ENCODE peak calls at places on chromosomes 2 and 18, in ten cellular contexts. S is H9, T is left lung, Q is pancreas, B is IMR-90, U is small intestine, X is breast epithelium, D is AG04450, L is lower lobe of right lung, E is brain microvascular endothelial cell. R is an unnamed sample. For H3K27me3, the result is how much of the 10 kb centered on the place peaks cover.

GRCh38 chr2:180184506-180184905 is 177.4 kb upstream of the CWC22 start:
- DNase-seq in B (peak), E (peak), U (no peak), T (no peak), L (no peak), D (no peak), X (no peak), S (no peak), Q (no peak), R (no peak)

GRCh38 chr2:9693646-9694045 is 62.8 kb upstream of the YWHAQ start:
- DNase-seq in D (no peak), L (no peak), B (no peak), X (no peak), E (no peak), S (no peak), T (no peak), Q (no peak), U (no peak), R (no peak)

GRCh38 chr2:85183481-85183880 is 50.3 kb downstream of the TCF7L1 start:
- DNase-seq in L (no peak), D (peak), B (peak), S (no peak), T (no peak), U (no peak), Q (no peak), X (no peak), E (no peak), R (no peak)

GRCh38 chr18:24027156-24027555 is 12.6 kb downstream of the TTC39C start:
- DNase-seq in T (peak), L (no peak), S (no peak), D (peak), E (peak), U (no peak), X (peak), Q (no peak), B (peak), R (no peak)

GRCh38 chr2:207905546-207905945 is 119.8 kb downstream of the PLEKHM3 start:
- DNase-seq in U (peak), X (no peak), Q (no peak), D (no peak), L (no peak), E (no peak), B (no peak), T (no peak), S (no peak), R (no peak)

GRCh38 chr18:48879008-48879431 is 71.7 kb downstream of the SMAD7 start:
- DNase-seq in U (no peak), L (peak), S (peak), E (no peak), B (no peak), Q (peak), X (no peak), D (no peak), T (no peak), R (no peak)

GRCh38 chr2:1739961-1740713 is 4.2 kb downstream of the PXDN start:
- DNase-seq in T (no peak), L (peak), B (peak), Q (no peak), X (no peak), S (no peak), E (peak), D (no peak), U (no peak), R (no peak)

GRCh38 chr2:187853413-187853812 is 299.2 kb upstream of the TFPI start:
- DNase-seq in X (no peak), D (no peak), U (no peak), T (no peak), L (no peak), B (no peak), S (no peak), E (no peak), Q (no peak), R (no peak)

DNA sequence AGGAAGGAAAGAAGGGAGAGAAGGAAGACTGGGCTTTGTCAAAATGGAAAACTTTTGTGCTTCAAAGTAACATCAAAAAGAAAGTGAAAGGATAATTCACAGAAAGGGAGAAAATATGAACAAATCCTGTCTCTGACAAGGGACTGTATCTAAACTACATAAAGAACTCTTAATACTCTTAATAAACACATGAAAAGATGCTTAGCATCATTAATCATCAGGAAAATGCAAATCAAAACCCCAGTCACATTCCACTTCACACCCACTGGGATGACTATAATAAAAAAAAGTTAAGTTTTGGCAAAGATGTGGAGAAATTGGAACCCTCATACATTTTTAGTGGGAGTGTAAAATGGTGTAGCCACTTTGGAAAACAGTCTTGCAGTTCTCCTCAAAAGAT is 11.8 kb upstream of the ZFP36L2 start:
- DNase-seq in U (no peak), L (no peak), S (no peak), T (no peak), X (no peak), Q (no peak), D (no peak), E (no peak), B (peak), R (no peak)
- H3K27ac ChIP-seq in U (no peak), L (peak), S (no peak), T (peak), X (no peak), Q (no peak), D (no peak), E (no peak), B (no peak), R (no peak)

GRCh38 chr18:74456409-74457042 is 582 bp downstream of the DIPK1C start:
- DNase-seq in L (no peak), D (no peak), S (no peak), T (no peak), Q (no peak), U (no peak), E (no peak), B (no peak), X (no peak), R (peak)
- H3K27me3 ChIP-seq in L (half or more), D (half or more), S (under half), T (half or more), Q (under half), U (under half), E (under half), B (half or more), X (under half), R (under half)

DNA sequence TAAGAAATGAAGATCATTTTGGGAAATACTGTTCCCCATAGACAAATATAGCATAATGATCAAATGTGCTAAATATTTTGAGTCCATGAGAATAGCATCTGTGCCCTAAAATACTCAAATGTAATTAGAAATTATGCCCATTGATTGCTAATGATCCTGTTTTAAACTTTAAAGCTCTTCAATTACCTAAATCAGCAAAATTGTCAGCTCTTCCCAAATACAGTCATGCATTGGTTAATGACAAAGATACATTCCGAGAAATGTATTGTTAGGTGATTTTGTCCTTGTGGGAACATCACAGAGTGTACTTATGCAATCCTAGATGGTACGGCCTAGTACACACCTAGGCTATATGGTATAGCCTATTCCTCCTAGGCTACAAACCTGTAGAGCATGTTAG is 89.7 kb downstream of the NEB start:
- DNase-seq in S (no peak), T (no peak), D (no peak), Q (no peak), L (no peak), U (no peak), X (no peak), E (no peak), B (no peak), R (no peak)
- H3K27ac ChIP-seq in S (no peak), T (no peak), D (no peak), Q (no peak), L (no peak), U (no peak), X (no peak), E (no peak), B (no peak), R (no peak)

GRCh38 chr2:136115183-136115751 is 2.7 kb downstream of the CXCR4 start:
- DNase-seq in Q (no peak), D (no peak), T (no peak), B (no peak), U (no peak), E (no peak), X (no peak), L (no peak), S (no peak), R (no peak)

GRCh38 chr2:136112317-136112891 is 5.5 kb downstream of the CXCR4 start:
- DNase-seq in E (no peak), S (no peak), X (no peak), Q (no peak), L (no peak), U (no peak), T (no peak), D (no peak), B (no peak), R (no peak)

GRCh38 chr2:136114392-136114791 is 3.6 kb downstream of the CXCR4 start:
- DNase-seq in D (no peak), E (no peak), X (no peak), U (no peak), L (no peak), T (no peak), B (no peak), S (no peak), Q (no peak), R (no peak)

GRCh38 chr2:136113767-136114070 is 4.2 kb downstream of the CXCR4 start:
- DNase-seq in S (no peak), U (no peak), B (no peak), Q (no peak), D (no peak), T (no peak), E (no peak), L (no peak), X (no peak), R (no peak)

GRCh38 chr2:136112949-136113766 is 4.8 kb downstream of the CXCR4 start:
- DNase-seq in Q (no peak), D (no peak), B (no peak), T (no peak), U (no peak), L (no peak), X (no peak), E (no peak), S (no peak), R (no peak)
- H3K27me3 ChIP-seq in Q (under half), D (under half), B (under half), T (under half), U (under half), L (under half), X (under half), E (under half), S (under half), R (under half)